ENCODE peak calls at places on chromosomes 16 and 17, in eight cellular contexts. Z is HCT116, O is stomach, W is transverse colon, M is esophagus muscularis mucosa, D is suprapubic skin, H is SK-N-SH, F is prostate gland. X is an unnamed sample. For H3K4me1 and H3K27me3, the result is how much of the 10 kb centered on the place peaks cover.

GRCh38 chr16:83533193-83533592 is 274.6 kb upstream of the HSBP1 start:
- DNase-seq in W (no peak), Z (no peak), D (no peak), H (no peak), M (no peak), F (peak), O (no peak), X (no peak)

GRCh38 chr16:73753931-73754330 is 542.7 kb upstream of the PSMD7 start:
- DNase-seq in W (no peak), Z (no peak), O (no peak), M (no peak), D (no peak), H (no peak), F (no peak), X (no peak)

GRCh38 chr17:33435716-33436301 is 142.7 kb upstream of the ASIC2 start:
- DNase-seq in D (no peak), Z (no peak), H (no peak), W (no peak), M (no peak), F (no peak), O (no peak), X (no peak)

GRCh38 chr17:61443475-61443882 is 8.7 kb upstream of the TBX4 start:
- DNase-seq in D (no peak), M (peak), Z (no peak), H (peak), O (no peak), F (no peak), W (no peak), X (no peak)

GRCh38 chr16:1923299-1924034 is 5.3 kb upstream of the HS3ST6 start:
- DNase-seq in Z (peak), O (no peak), W (peak), F (no peak), D (no peak), M (no peak), H (peak), X (no peak)

GRCh38 chr16:7405166-7405565 is 72.5 kb downstream of the RBFOX1 start:
- DNase-seq in Z (no peak), O (peak), F (no peak), W (no peak), M (no peak), D (no peak), H (peak), X (no peak)

GRCh38 chr16:50741225-50741807 is 570 bp upstream of the CYLD start:
- DNase-seq in H (no peak), Z (no peak), W (peak), O (no peak), F (no peak), M (peak), D (peak), X (no peak)

GRCh38 chr17:59804910-59805381 is 87.8 kb downstream of the TUBD1 start:
- DNase-seq in W (no peak), H (peak), D (no peak), F (no peak), Z (no peak), M (no peak), O (no peak), X (no peak)

GRCh38 chr16:82655315-82655714 is 28.5 kb downstream of the CDH13 start:
- DNase-seq in W (peak), F (no peak), Z (no peak), M (no peak), D (no peak), H (no peak), O (peak), X (no peak)

DNA sequence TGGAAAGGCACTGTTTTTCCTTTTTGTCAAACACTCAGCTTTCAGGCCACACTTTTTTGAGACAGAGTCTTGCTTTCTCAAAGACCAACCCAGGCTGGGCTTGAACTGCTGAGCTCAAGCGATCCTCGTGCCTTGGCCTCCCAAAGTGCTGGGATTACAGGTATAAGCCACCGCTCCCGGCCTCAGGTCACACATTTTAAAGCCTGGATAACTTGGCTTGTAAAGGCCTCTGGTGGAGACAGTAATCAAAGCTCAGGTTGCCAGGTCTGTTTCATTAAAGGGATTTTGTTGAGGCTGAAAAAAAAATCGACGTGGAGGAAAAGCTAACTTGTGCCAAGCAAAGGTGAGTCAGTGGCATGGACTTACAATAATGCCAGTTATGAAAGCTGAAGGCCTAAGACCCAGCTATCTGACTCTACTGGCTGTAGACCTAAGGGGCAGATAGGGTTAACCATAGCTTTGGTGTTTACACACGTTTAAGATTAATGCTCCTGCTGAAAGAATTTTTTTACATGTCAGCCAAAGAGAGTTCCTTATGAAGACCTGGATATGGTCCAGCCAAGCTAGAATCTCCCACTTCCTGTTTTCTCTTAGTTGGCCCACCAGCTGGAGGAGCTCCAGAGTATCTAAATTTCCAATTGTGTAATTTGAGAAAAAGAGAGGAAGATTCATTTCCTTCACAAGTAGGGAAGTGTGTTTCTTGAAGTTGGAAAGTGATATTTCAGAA is 910 bp downstream of the NBR1 start:
- DNase-seq in F (peak), M (no peak), D (no peak), W (peak), Z (peak), H (no peak), O (no peak), X (no peak)
- TF ChIP-seq POLR2AphosphoS5 in F (peak), M (peak), D (no peak), W (peak), Z (peak), H (no peak), O (peak), X (no peak)

GRCh38 chr17:78374631-78375274 is 3.7 kb upstream of the PGS1 start:
- DNase-seq in H (no peak), F (no peak), D (no peak), M (no peak), Z (no peak), O (no peak), W (no peak), X (no peak)
- H3K4me1 ChIP-seq in H (under half), F (under half), D (under half), M (under half), Z (under half), O (under half), W (under half), X (under half)

DNA sequence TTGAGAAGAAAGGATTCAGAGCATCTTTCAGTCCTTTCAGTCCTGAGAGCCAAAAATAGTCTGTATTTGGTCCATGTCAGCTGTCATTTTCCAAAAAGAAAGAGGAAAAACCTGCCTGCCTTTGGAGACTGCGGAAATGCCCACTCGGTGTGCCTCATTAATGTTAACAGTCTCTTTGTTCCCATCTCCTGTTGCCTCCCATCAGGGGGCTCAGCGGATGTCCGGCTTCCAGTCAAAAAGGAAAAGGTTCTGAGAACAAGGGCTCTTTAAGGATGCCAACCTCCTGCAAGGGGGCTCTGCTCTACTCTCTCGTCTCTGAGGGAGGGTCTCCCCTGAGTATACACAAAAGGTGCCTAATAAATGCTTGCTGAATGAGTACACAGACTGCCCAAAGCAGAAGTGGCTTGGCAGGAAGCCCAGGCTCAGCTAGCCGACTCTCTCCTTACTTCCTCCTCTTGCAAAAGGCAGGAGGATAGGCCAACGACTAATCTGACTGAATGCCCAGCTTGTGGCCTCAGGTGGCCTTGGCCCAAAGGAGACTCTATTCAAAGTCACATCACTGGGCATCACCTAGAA is 17.3 kb downstream of the TRAF4 start:
- DNase-seq in Z (no peak), O (peak), M (no peak), W (peak), H (no peak), F (peak), D (peak), X (peak)
- H3K27me3 ChIP-seq in Z (under half), O (under half), M (under half), W (under half), H (under half), F (under half), D (under half), X (under half)

GRCh38 chr16:55492756-55493380 is 13.9 kb downstream of the MMP2 start:
- DNase-seq in F (no peak), H (no peak), D (peak), W (no peak), Z (no peak), O (no peak), M (peak), X (no peak)
- TF ChIP-seq POLR2AphosphoS5 in F (no peak), H (no peak), D (no peak), W (no peak), Z (no peak), O (no peak), M (no peak), X (no peak)

GRCh38 chr17:80792373-80792781 is 199.3 kb upstream of the CHMP6 start:
- DNase-seq in Z (no peak), M (no peak), H (no peak), O (no peak), W (no peak), F (no peak), D (no peak), X (no peak)
- H3K4me1 ChIP-seq in Z (half or more), M (under half), H (half or more), O (under half), W (under half), F (under half), D (under half), X (under half)